ENCODE peak calls at places on chromosomes 11 and 22, in nine cellular contexts. V is brain microvascular endothelial cell, L is adrenal gland, G is coronary artery, Z is PC-3, W is ovary, J is right lobe of liver, P is BJ, R is neural crest cell. T is an unnamed sample.

GRCh38 chr11:72951193-72951592 is 137.0 kb downstream of the ATG16L2 start:
- DNase-seq in P (no peak), L (no peak), V (no peak), Z (peak), G (no peak), W (no peak), J (peak), R (no peak), T (peak)

GRCh38 chr11:75773595-75774353 is 5.2 kb downstream of the DGAT2 start:
- DNase-seq in G (no peak), R (no peak), V (no peak), L (no peak), Z (peak), P (no peak), W (peak), J (no peak), T (peak)

GRCh38 chr22:22952531-22953295 is 65.1 kb downstream of the IGLL5 start:
- DNase-seq in R (no peak), P (no peak), W (no peak), V (no peak), G (peak), L (no peak), J (no peak), Z (no peak), T (no peak)

GRCh38 chr11:77619576-77620198 is 17.9 kb downstream of the CLNS1A start:
- DNase-seq in L (no peak), W (no peak), R (peak), J (no peak), G (no peak), V (no peak), P (no peak), Z (peak), T (no peak)

GRCh38 chr11:17014774-17015638 is 792 bp upstream of the PLEKHA7 start:
- DNase-seq in Z (peak), L (no peak), G (no peak), W (no peak), P (no peak), J (peak), V (peak), R (peak), T (no peak)

GRCh38 chr11:18618341-18619025 is 15.7 kb downstream of the SPTY2D1 start:
- DNase-seq in P (no peak), W (no peak), R (no peak), L (no peak), Z (no peak), G (peak), V (peak), J (no peak), T (no peak)

GRCh38 chr11:8338138-8338537 is 74.5 kb upstream of the LMO1 start:
- DNase-seq in G (no peak), L (peak), Z (peak), V (peak), J (peak), P (no peak), W (no peak), R (peak), T (no peak)

GRCh38 chr11:26905368-26905767 is 88.5 kb upstream of the FIBIN start:
- DNase-seq in Z (no peak), L (no peak), G (no peak), V (peak), J (no peak), R (no peak), P (peak), W (no peak), T (no peak)

GRCh38 chr11:7488681-7489080 is 3.4 kb downstream of the OLFML1 start:
- DNase-seq in G (no peak), J (no peak), W (no peak), P (no peak), V (no peak), Z (no peak), L (no peak), R (no peak), T (no peak)

GRCh38 chr11:2885676-2886081 is at the start of gene CDKN1C:
- DNase-seq in L (peak), V (peak), P (no peak), W (peak), Z (peak), J (peak), R (peak), G (peak), T (peak)

GRCh38 chr11:72673284-72673942 is 809 bp downstream of the PDE2A start:
- DNase-seq in J (no peak), R (no peak), L (no peak), V (no peak), W (no peak), G (no peak), P (no peak), Z (no peak), T (no peak)

GRCh38 chr11:127017482-127017881 is 16.9 kb upstream of the KIRREL3 start:
- DNase-seq in J (no peak), V (peak), W (no peak), P (peak), R (peak), Z (peak), G (no peak), L (no peak), T (no peak)

GRCh38 chr11:99098751-99099150 is 78.0 kb downstream of the CNTN5 start:
- DNase-seq in V (no peak), W (no peak), Z (no peak), G (no peak), P (no peak), R (no peak), J (no peak), L (no peak), T (no peak)

GRCh38 chr11:126547691-126548090 is 192.2 kb downstream of the ST3GAL4 start:
- DNase-seq in L (no peak), P (no peak), G (no peak), J (no peak), R (no peak), V (no peak), W (no peak), Z (no peak), T (no peak)

GRCh38 chr22:18057568-18058209 is 20.1 kb upstream of the PEX26 start:
- DNase-seq in Z (peak), P (peak), R (no peak), W (peak), V (peak), L (peak), J (no peak), G (peak), T (no peak)

GRCh38 chr11:123246749-123247497 is 51.9 kb upstream of the CLMP start:
- DNase-seq in R (peak), Z (peak), W (peak), P (no peak), L (peak), G (no peak), J (peak), V (peak), T (peak)
- TF ChIP-seq CTCF in R (peak), Z (peak), W (peak), P (peak), L (peak), G (peak), J (peak), V (peak), T (peak)

GRCh38 chr11:130118165-130118564 is 41.4 kb upstream of the ST14 start:
- DNase-seq in W (no peak), Z (no peak), R (no peak), L (no peak), V (no peak), P (no peak), G (no peak), J (no peak), T (no peak)

GRCh38 chr11:130115218-130115617 is 44.4 kb upstream of the ST14 start:
- DNase-seq in J (peak), Z (peak), R (no peak), G (no peak), W (no peak), L (no peak), V (peak), P (no peak), T (no peak)

GRCh38 chr11:130112071-130112830 is 42.6 kb downstream of the APLP2 start:
- DNase-seq in R (no peak), Z (no peak), V (no peak), L (no peak), J (no peak), P (no peak), W (no peak), G (no peak), T (no peak)

GRCh38 chr11:130114281-130114680 is 44.6 kb downstream of the APLP2 start:
- DNase-seq in L (no peak), W (no peak), Z (no peak), V (no peak), G (no peak), P (no peak), J (no peak), R (no peak), T (no peak)

GRCh38 chr11:130114726-130115125 is 44.9 kb upstream of the ST14 start:
- DNase-seq in G (no peak), W (no peak), Z (no peak), R (no peak), L (no peak), V (no peak), J (peak), P (no peak), T (no peak)
- TF ChIP-seq CTCF in G (no peak), W (no peak), Z (no peak), R (no peak), L (no peak), V (no peak), J (no peak), P (no peak), T (no peak)

GRCh38 chr11:58958500-58958899 is 19.2 kb downstream of the GLYATL1 start:
- DNase-seq in G (no peak), J (peak), P (no peak), W (no peak), L (no peak), R (no peak), V (no peak), Z (peak), T (peak)

GRCh38 chr11:58957922-58958321 is 18.6 kb downstream of the GLYATL1 start:
- DNase-seq in Z (no peak), G (no peak), J (no peak), P (no peak), V (no peak), L (no peak), W (no peak), R (no peak), T (no peak)

GRCh38 chr11:58968251-58968711 is 29.0 kb downstream of the GLYATL1 start:
- DNase-seq in Z (no peak), J (peak), W (no peak), R (no peak), V (no peak), G (no peak), P (no peak), L (no peak), T (no peak)

GRCh38 chr11:58965246-58965985 is 26.1 kb downstream of the GLYATL1 start:
- DNase-seq in V (no peak), Z (no peak), P (peak), L (no peak), G (no peak), W (no peak), J (no peak), R (no peak), T (no peak)

GRCh38 chr11:58963551-58964075 is 24.3 kb downstream of the GLYATL1 start:
- DNase-seq in G (no peak), V (peak), L (no peak), Z (no peak), R (no peak), J (peak), P (peak), W (no peak), T (no peak)
- TF ChIP-seq CTCF in G (no peak), V (peak), L (no peak), Z (no peak), R (no peak), J (peak), P (peak), W (no peak), T (no peak)

DNA sequence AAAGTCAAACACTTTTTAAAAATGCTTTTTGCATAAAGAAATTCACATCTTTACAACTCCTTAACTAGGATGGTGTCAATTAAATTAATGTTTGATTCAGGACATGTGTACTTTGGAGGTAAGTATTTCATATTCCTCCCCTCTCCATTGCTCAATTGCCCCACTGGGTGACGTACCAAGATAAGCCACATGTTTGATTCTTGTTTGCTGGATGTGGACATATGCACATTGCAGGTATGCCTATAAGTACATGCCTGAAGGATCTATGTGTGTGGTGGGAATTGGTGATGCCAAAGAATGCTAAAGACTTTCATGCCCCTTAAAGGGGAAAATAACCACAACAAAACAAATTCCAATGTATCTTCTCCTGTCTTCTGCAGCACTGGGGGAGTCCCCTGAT is 5.8 kb downstream of the CD44 start:
- DNase-seq in W (no peak), R (no peak), L (no peak), Z (peak), J (no peak), P (no peak), V (peak), G (no peak), T (no peak)
- TF ChIP-seq CTCF in W (no peak), R (no peak), L (no peak), Z (no peak), J (no peak), P (no peak), V (no peak), G (no peak), T (no peak)

GRCh38 chr11:106152013-106152412 is 74.6 kb downstream of the AASDHPPT start:
- DNase-seq in G (no peak), L (no peak), P (peak), J (no peak), R (no peak), W (no peak), V (peak), Z (peak), T (no peak)
- TF ChIP-seq CTCF in G (no peak), L (no peak), P (peak), J (peak), R (peak), W (no peak), V (peak), Z (peak), T (no peak)

GRCh38 chr11:87265132-87265531 is 227.4 kb downstream of the TMEM135 start:
- DNase-seq in G (no peak), R (no peak), L (no peak), W (no peak), J (no peak), Z (no peak), V (no peak), P (no peak), T (no peak)
- TF ChIP-seq CTCF in G (no peak), R (no peak), L (no peak), W (no peak), J (no peak), Z (no peak), V (no peak), P (no peak), T (no peak)

GRCh38 chr22:49768511-49768910 is 59.2 kb downstream of the BRD1 start:
- DNase-seq in J (peak), P (no peak), V (no peak), Z (no peak), G (no peak), W (no peak), L (no peak), R (no peak), T (no peak)

GRCh38 chr22:49765951-49766350 is 61.7 kb downstream of the BRD1 start:
- DNase-seq in J (peak), Z (no peak), W (no peak), P (no peak), R (no peak), G (peak), V (no peak), L (no peak), T (peak)

GRCh38 chr22:49768077-49768476 is 59.6 kb downstream of the BRD1 start:
- DNase-seq in Z (no peak), R (no peak), V (no peak), G (no peak), J (peak), P (no peak), W (no peak), L (no peak), T (peak)

GRCh38 chr22:49768961-49769690 is 58.5 kb downstream of the BRD1 start:
- DNase-seq in P (no peak), R (no peak), J (peak), W (peak), V (no peak), Z (no peak), L (peak), G (no peak), T (peak)

DNA sequence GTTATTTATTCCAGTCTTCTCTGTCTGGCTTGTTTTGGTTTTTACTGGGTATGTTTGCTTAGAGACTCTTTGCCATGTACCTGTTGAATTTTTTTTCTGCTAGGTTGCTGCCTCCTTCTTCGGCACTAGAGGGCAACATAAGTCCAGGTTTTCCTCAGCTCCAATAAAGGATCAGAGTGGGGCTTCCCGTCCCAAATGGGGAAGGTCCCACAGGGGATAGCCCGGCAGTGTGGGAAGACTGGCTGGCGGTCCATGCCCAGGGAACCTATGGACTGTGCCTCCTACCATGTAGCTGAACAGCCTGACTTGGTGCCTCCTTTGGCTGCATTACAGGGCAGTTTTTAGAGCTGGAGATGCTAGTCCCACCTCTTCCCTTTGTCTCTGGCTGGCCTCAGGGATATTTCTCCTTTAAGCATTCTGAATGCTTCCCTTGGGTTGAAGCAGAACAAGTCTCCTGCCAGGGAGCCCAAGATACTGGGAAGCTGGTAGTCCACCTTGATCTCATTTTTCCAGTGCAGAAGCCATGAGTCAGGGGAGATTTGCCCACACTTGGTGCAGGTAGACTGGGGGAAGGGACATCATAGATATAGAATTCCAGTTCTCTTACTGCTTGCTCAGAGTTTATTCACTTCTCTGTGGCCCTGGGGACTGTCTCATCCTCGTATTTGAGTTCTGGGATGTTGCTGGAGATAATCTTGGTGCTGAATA is 60.2 kb downstream of the BRD1 start:
- DNase-seq in R (no peak), G (peak), Z (peak), L (no peak), V (peak), P (no peak), W (no peak), J (peak), T (peak)
- TF ChIP-seq CTCF in R (peak), G (no peak), Z (peak), L (peak), V (peak), P (peak), W (no peak), J (peak), T (peak)

DNA sequence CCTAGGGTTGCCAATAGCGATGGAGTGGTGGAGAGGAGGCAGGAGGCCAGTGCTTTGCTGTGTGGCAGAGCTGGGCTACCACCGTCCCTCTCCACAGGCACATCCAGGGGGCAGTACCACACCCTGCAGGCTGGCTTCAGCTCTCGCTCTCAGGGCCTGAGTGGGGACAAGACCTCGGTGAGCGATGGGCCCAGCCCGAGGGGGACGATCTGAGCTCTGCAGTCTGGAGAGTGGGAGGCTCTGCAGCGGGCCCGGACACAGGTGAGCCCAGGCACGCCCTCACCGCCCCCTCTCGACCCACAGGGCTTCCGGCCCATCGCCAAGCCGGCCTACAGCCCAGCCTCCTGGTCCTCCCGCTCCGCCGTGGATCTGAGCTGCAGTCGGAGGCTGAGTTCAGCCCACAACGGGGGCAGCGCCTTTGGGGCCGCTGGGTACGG is 2.5 kb downstream of the PKP3 start:
- DNase-seq in W (no peak), J (no peak), Z (no peak), L (no peak), P (no peak), R (no peak), G (no peak), V (no peak), T (no peak)
- TF ChIP-seq CTCF in W (no peak), J (peak), Z (peak), L (no peak), P (peak), R (no peak), G (no peak), V (peak), T (no peak)

GRCh38 chr22:31969789-31970489 is 25.6 kb downstream of the YWHAH start:
- DNase-seq in P (no peak), G (no peak), W (peak), L (peak), R (peak), J (peak), Z (peak), V (peak), T (no peak)
- TF ChIP-seq CTCF in P (peak), G (no peak), W (no peak), L (peak), R (peak), J (peak), Z (peak), V (peak), T (no peak)